ENCODE peak calls at places on chromosome 17, in seven cellular contexts. B is keratinocyte, S is mesenchymal stem cell, T is brain microvascular endothelial cell, F is heart right ventricle, G is prostate gland, J is stomach. M is an unnamed sample.

GRCh38 chr17:67411396-67411795 is 34.3 kb downstream of the PITPNC1 start:
- DNase-seq in G (no peak), S (no peak), T (no peak), J (no peak), F (no peak), B (no peak), M (no peak)

GRCh38 chr17:66523378-66524174 is 221.2 kb downstream of the PRKCA start:
- DNase-seq in G (no peak), S (peak; percentile 88), T (no peak), J (no peak), F (no peak), B (no peak), M (no peak)

GRCh38 chr17:66275651-66276050 is 26.8 kb upstream of the PRKCA start:
- DNase-seq in F (no peak), G (peak; percentile 67), J (peak; percentile 42), T (peak; percentile 91), S (peak; percentile 78), B (peak; percentile 74), M (no peak)

GRCh38 chr17:68955181-68955841 is at the start of gene ABCA8:
- DNase-seq in T (peak; percentile 86), F (no peak), J (no peak), B (no peak), S (peak; percentile 18), G (no peak), M (peak; percentile 19)

GRCh38 chr17:81518785-81519283 is 6.2 kb upstream of the ACTG1 start:
- DNase-seq in T (no peak), G (no peak), S (no peak), F (peak; percentile 52), J (peak; percentile 70), B (no peak), M (no peak)

GRCh38 chr17:76716146-76716833 is 5.5 kb upstream of the MXRA7 start:
- DNase-seq in G (no peak), S (peak; percentile 100), F (no peak), J (peak; percentile 48), B (no peak), T (peak; percentile 99), M (no peak)

GRCh38 chr17:16267174-16267573 is 50.2 kb downstream of the PIGL start:
- DNase-seq in T (no peak), S (no peak), G (no peak), B (no peak), F (no peak), J (no peak), M (no peak)

GRCh38 chr17:77634710-77635109 is 323.8 kb upstream of the TNRC6C start:
- DNase-seq in T (no peak), J (no peak), G (no peak), S (no peak), B (no peak), F (no peak), M (no peak)

GRCh38 chr17:65568918-65569317 is 7.5 kb upstream of the AXIN2 start:
- DNase-seq in T (no peak), J (no peak), S (no peak), G (no peak), B (no peak), F (no peak), M (no peak)

GRCh38 chr17:64418506-64419339 is 28.1 kb upstream of the PECAM1 start:
- DNase-seq in J (no peak), S (peak; percentile 79), T (peak; percentile 33), G (no peak), F (no peak), B (no peak), M (peak; percentile 44)

GRCh38 chr17:56910509-56911235 is 3.2 kb downstream of the TRIM25 start:
- DNase-seq in J (no peak), G (no peak), B (no peak), F (no peak), S (no peak), T (no peak), M (no peak)

GRCh38 chr17:82858376-82859126 is 18.7 kb upstream of the ZNF750 start:
- DNase-seq in F (no peak), G (peak; percentile 89), S (no peak), B (no peak), T (no peak), J (no peak), M (no peak)

GRCh38 chr17:81905424-81905875 is 3.4 kb downstream of the NPB start:
- DNase-seq in F (no peak), T (no peak), B (no peak), S (no peak), J (no peak), G (no peak), M (no peak)

GRCh38 chr17:33816842-33817241 is 438.2 kb upstream of the CCL2 start:
- DNase-seq in G (no peak), J (no peak), T (no peak), S (no peak), B (no peak), F (no peak), M (no peak)

GRCh38 chr17:32822996-32823395 is 53.9 kb downstream of the MYO1D start:
- DNase-seq in B (no peak), F (no peak), T (peak; percentile 22), S (no peak), J (no peak), G (no peak), M (no peak)

GRCh38 chr17:79192503-79193500 is 118.2 kb downstream of the ENGASE start:
- DNase-seq in B (no peak), G (peak; percentile 8), S (peak; percentile 17), J (no peak), T (peak; percentile 11), F (peak; percentile 48), M (no peak)

DNA sequence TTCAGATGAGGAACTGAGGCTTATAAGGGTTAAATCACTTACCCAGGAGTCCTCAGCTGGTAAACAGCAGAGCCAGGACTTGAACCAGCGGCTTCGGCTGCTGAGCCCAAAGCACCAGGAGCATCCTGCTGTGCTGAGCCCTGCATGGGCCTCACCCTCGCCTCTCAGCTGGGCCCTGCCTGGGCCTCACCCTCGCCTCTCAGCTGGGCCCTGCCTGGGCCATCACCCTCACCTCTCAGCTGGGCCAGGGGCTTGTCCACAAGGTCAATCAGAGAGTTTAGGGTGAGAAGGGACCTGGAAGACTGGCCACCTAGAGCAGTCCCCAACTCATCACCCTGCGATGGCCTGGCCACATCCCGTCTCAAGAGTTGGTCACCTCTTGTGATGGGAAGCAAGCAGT is 4.2 kb downstream of the STAC2 start:
- DNase-seq in F (no peak), J (no peak), G (no peak), T (no peak), B (no peak), S (no peak), M (no peak)
- H3K27ac ChIP-seq in F (no peak overlapping the region), J (no peak overlapping the region), G (no peak overlapping the region), T (no peak overlapping the region), B (no peak overlapping the region), S (no peak overlapping the region), M (no peak overlapping the region)

GRCh38 chr17:30514895-30515596 is 37.8 kb downstream of the GOSR1 start:
- DNase-seq in F (no peak), J (no peak), S (no peak), B (no peak), T (no peak), G (no peak), M (no peak)
- H3K27ac ChIP-seq in F (no peak overlapping the region), J (no peak overlapping the region), S (no peak overlapping the region), B (no peak overlapping the region), T (no peak overlapping the region), G (no peak overlapping the region), M (no peak overlapping the region)

GRCh38 chr17:62067165-62068145 is 2.4 kb upstream of the MED13 start:
- DNase-seq in G (no peak), T (no peak), S (no peak), B (no peak), J (no peak), F (no peak), M (no peak)

GRCh38 chr17:62065611-62066468 is 762 bp upstream of the MED13 start:
- DNase-seq in B (peak; percentile 58), J (peak; percentile 99), T (peak; percentile 96), F (peak; percentile 99), S (peak; percentile 98), G (peak; percentile 98), M (peak; percentile 95)

GRCh38 chr17:62062936-62063335 is 2.1 kb downstream of the MED13 start:
- DNase-seq in T (no peak), S (peak; percentile 8), J (no peak), B (no peak), F (no peak), G (no peak), M (no peak)

GRCh38 chr17:62064029-62064790 is 868 bp downstream of the MED13 start:
- DNase-seq in S (peak; percentile 48), F (no peak), B (no peak), T (no peak), J (no peak), G (peak; percentile 21), M (no peak)

DNA sequence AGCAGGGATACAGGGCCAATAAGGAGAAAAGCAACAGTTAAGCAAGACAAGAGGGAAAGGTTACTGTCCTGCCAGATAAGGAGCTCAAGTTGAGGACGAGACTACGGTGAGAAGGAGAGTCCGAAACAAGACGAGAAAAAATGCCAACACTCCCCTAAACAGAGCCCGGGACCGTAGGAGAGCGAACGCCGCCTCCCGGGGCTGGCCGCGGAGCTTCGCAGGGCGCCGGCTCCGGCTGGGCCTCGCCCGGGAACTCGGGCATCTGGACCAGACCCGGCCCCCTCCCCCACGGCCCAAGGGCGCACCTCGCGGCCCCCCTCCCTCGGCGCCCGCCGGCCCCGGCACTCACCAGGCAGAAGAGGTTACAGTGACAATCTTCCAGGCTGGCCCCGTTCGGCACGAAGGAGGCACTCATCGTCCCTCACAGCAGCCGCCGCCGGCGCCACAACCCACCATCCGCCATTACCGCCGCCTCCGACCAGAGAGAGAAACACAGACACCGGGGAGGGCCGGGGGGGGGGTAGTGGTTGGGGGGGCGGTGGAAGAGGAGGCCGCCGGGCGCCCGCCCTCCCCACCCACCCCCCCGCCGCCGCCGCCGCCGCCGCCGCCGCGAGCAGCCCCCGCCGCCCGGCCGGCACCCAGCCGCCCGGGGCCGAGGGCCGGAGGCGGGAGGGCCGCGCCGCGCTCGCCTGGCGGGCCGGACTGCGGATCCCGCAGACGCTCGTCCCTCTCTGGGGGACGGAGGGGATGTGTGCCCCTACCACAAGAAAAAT is at the start of gene MED13:
- DNase-seq in F (peak; percentile 69), B (no peak), G (peak; percentile 61), J (peak; percentile 64), S (peak; percentile 62), T (peak; percentile 11), M (peak; percentile 9)
- H3K27ac ChIP-seq in F (peak within 1 kb of the TSS; percentile 99), B (peak within 1 kb of the TSS; percentile 99), G (peak within 1 kb of the TSS; percentile 97), J (peak within 1 kb of the TSS; percentile 98), S (peak within 1 kb of the TSS; percentile 100), T (peak within 1 kb of the TSS; percentile 89), M (peak within 1 kb of the TSS; percentile 97)

DNA sequence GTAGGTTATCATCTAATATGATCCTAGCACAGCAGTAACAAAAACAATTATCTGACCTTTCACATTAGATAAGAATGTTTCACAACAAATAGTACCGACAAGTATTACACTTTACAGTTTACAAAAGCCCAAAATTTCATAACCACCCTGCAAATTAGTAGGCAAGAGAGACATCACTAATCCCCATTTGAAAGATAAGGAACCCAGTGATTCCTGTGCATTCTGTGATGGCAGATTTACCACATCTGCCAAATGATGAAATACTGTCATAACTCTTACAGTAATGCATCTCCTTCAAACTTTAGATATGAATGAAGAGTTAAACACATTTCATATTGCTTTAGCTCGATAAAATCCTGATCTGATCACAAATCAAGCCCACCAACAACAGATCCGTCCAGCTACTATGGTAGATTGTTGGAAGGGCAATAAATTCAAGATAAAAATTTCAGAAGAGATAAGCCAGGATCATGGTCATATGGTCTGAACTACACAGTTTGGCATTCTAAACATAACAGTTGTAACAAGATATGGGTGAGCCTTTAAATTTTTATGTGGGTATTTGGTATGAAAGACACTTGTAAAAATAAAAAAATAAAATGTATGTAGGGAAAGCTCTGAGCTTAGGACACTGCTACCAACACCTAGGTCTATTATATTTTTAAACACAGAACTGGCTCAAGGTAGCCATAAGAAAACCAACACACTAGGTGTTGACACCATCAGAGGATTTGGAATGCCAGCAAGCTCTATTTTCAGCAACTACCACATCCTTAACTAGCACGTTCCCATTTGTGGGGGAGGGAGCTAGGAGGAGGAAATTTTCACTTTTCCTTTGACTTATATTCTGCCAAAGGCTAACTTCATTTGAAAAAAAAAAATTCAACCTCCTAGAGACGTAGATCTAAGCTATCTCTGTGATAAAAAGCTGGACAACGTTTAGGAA is 9.3 kb downstream of the YWHAE start:
- DNase-seq in F (no peak), S (peak; percentile 70), J (no peak), G (no peak), T (no peak), B (no peak), M (no peak)
- H3K27ac ChIP-seq in F (peak overlapping the region; percentile 79), S (no peak overlapping the region), J (no peak overlapping the region), G (no peak overlapping the region), T (peak overlapping the region; percentile 30), B (peak overlapping the region; percentile 46), M (no peak overlapping the region)

M was measured in caudate nucleus.